ENCODE peak calls at places on chromosomes 4 and X, in seven cellular contexts. A is CD4-positive, CD25-positive, alpha-beta regulatory T cell; X is pancreas; F is suprapubic skin; P is endodermal cell; G is lung; C is CD8-positive, alpha-beta T cell. E is an unnamed sample.
A peak's percentile ranks its signal among the peaks of the same experiment; 100 is the strongest.

GRCh38 chrX:134459683-134460004 is 321 bp upstream of the HPRT1 start:
- DNase-seq in P (no peak), G (no peak), X (no peak), A (no peak), C (no peak), F (no peak), E (no peak)

GRCh38 chr4:5710962-5711478 is at the start of gene EVC:
- DNase-seq in P (peak; percentile 92), G (peak; percentile 83), F (peak; percentile 89), X (peak; percentile 72), C (no peak), A (no peak), E (peak; percentile 79)

GRCh38 chrX:77014655-77015377 is 432.4 kb upstream of the FGF16 start:
- DNase-seq in P (peak; percentile 72), C (no peak), A (no peak), X (no peak), F (no peak), G (no peak), E (no peak)

GRCh38 chr4:80053140-80053910 is 19.7 kb downstream of the ANTXR2 start:
- DNase-seq in C (no peak), X (no peak), G (no peak), A (no peak), F (no peak), P (no peak), E (no peak)

GRCh38 chrX:84501798-84502628 is at the start of gene HDX:
- DNase-seq in G (peak; percentile 84), F (peak; percentile 84), X (peak; percentile 71), C (peak; percentile 21), A (peak; percentile 10), P (peak; percentile 86), E (peak; percentile 73)

GRCh38 chrX:36897690-36898089 is 110.5 kb upstream of the FAM47C start:
- DNase-seq in A (no peak), F (no peak), G (no peak), C (no peak), X (no peak), P (no peak), E (no peak)

GRCh38 chr4:185672151-185672550 is 136.8 kb upstream of the PDLIM3 start:
- DNase-seq in X (no peak), G (no peak), P (no peak), A (no peak), C (no peak), F (no peak), E (no peak)

GRCh38 chrX:110210417-110211139 is 107.3 kb downstream of the AMMECR1 start:
- DNase-seq in X (no peak), C (no peak), P (no peak), G (no peak), F (no peak), A (no peak), E (peak; percentile 16)

GRCh38 chrX:52933213-52933612 is 25.1 kb downstream of the FAM156A start:
- DNase-seq in F (no peak), X (no peak), C (no peak), G (no peak), P (peak; percentile 12), A (no peak), E (no peak)

GRCh38 chr4:148376151-148376550 is 66.1 kb downstream of the NR3C2 start:
- DNase-seq in G (peak; percentile 57), X (peak; percentile 39), P (no peak), C (peak; percentile 4), A (peak; percentile 8), F (no peak), E (peak; percentile 12)

GRCh38 chr4:158442736-158443135 is 78.9 kb upstream of the RXFP1 start:
- DNase-seq in A (no peak), G (no peak), C (no peak), F (no peak), P (no peak), X (no peak), E (no peak)

GRCh38 chr4:183855651-183856190 is 49.4 kb upstream of the STOX2 start:
- DNase-seq in C (no peak), X (no peak), A (no peak), P (no peak), F (no peak), G (no peak), E (no peak)

GRCh38 chr4:98522603-98523395 is 135.6 kb downstream of the TSPAN5 start:
- DNase-seq in X (no peak), G (no peak), P (no peak), A (no peak), F (no peak), C (no peak), E (peak; percentile 36)

GRCh38 chr4:26152051-26152450 is 168.8 kb upstream of the RBPJ start:
- DNase-seq in G (no peak), A (no peak), X (no peak), C (no peak), F (no peak), P (no peak), E (no peak)

DNA sequence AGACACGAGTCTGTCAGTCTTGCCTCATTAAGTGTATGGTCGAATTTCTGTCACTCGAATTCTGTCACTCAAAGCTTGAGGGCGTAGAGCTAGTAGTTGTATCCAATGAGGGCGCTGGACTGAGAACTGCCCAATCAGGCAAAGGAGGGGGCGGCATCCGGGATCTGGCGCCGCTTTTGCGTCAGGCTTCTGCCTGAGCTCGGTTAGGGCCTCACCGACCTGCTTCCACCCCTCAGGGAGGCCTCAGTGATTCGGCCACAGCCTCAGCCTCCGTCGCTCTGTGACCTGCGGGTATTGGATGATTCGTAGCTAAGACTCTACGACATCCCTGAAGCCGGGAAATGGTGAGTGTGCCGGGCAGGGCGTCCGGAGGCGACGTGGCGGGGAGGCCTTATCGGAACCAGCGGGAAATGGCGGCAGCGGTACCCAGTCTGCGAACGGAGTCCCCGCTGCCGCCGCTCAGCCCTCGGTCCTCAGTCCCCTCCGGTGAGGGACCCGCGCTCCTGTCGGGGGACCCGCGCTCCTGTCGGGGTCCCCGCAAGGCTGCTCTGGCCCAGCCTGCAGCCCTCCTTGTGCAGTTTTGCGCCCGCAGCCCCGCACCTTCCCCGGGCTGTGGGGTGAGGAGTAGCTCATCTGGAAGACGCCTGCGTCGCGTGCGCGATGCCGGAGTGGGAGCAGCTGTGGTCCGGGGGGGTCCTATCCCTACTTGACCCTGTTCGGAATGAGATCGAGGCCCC is 88.3 kb downstream of the ZNF718 start:
- DNase-seq in P (no peak), A (no peak), X (peak; percentile 82), G (peak; percentile 49), C (no peak), F (peak; percentile 86), E (no peak)
- H3K9me3 ChIP-seq in P (peaks cover 62% of the 10 kb centered on the region), A (peaks cover 28% of the 10 kb centered on the region), X (no peaks in the 10 kb centered on the region), G (no peaks in the 10 kb centered on the region), C (peaks cover 4% of the 10 kb centered on the region), F (peaks cover 5% of the 10 kb centered on the region), E (no peaks in the 10 kb centered on the region)

DNA sequence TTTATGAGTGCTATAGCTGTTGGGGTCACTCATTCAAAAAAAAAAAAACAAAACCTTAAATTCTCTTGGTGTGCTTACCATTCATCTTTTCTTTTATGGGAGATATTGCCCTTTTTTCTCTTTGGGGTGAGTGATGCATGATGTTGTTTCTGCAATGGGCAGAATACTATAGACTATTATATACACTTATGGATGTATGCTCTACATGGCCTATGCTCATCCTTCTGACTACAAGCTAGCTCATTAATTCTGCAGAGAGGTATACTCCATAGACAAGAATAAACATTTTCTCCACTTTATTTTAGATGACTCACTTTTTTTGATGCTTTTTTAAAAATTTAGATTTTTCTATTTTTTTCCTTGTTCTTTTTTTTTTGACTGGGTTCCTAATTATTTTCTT is 160.3 kb upstream of the ANK2 start:
- DNase-seq in F (no peak), A (no peak), P (no peak), X (no peak), C (no peak), G (no peak), E (no peak)
- H3K4me3 ChIP-seq in F (peak overlapping the region; percentile 22), A (no peak overlapping the region), P (no peak overlapping the region), X (no peak overlapping the region), C (no peak overlapping the region), G (no peak overlapping the region), E (no peak overlapping the region)

DNA sequence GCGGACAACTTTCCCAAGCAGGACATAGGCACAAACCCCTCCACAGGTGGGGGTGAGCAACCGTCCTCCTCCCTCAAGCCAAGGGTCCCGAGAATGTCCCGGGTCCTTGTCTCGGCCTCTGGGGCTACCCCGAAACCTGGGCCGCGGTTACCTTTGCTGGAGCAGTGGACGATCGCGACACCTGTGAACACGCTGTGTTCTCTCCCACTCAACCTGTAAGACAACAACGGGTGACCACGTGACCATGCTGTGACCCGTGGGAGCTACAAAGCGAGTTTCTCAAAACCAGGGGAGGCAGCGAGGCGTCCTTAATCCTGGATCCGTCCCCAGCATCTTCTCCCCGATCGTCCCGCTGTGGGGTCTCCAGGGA is 17.9 kb downstream of the ASMTL start:
- DNase-seq in F (peak; percentile 78), G (no peak), C (no peak), A (no peak), P (no peak), X (no peak), E (no peak)
- H3K9me3 ChIP-seq in F (no peaks in the 10 kb centered on the region), G (no peaks in the 10 kb centered on the region), C (peaks cover 3% of the 10 kb centered on the region), A (no peaks in the 10 kb centered on the region), P (no peaks in the 10 kb centered on the region), X (no peaks in the 10 kb centered on the region), E (no peaks in the 10 kb centered on the region)

DNA sequence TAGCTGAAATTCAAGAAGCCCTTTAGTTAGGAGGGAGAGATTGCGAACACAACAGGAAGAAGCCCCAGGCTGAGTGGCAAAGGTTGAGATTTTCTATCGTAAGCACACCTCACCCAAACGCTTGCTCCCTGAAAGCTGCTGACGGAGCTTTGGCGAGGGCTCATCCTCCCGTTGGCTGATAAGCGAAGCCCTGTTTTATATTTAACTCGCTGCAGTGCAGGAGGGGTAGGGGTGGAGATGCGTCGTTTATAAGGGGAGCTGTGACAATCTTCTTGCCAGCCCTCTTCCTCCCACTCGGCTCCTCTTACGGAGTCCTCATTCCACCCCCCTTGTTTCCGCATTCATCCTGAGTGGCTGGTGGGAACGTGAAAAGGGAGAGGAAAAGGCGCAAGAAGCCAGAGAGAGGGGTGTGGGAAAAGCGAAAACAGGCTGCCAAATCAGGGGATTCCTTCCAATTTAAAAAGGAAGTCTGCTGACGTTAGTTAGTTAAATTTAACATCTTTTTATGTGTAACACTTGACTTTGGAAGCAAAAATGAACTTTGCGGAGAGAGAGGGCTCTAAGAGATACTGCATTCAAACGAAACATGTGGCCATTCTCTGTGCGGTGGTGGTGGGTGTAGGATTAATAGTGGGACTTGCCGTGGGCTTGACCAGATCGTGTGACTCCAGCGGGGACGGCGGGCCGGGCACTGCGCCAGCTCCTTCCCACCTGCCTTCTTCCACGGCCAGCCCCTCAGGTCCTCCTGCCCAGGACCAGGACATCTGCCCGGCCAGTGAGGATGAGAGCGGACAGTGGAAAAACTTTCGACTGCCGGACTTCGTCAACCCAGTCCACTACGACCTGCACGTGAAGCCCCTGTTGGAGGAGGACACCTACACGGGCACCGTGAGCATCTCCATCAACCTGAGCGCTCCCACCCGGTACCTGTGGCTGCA is at the start of gene ENPEP:
- DNase-seq in P (peak; percentile 79), G (no peak), X (no peak), C (no peak), F (no peak), A (no peak), E (no peak)
- H3K4me3 ChIP-seq in P (peak within 1 kb of the TSS; percentile 71), G (no peak within 1 kb of the TSS), X (no peak within 1 kb of the TSS), C (no peak within 1 kb of the TSS), F (peak within 1 kb of the TSS; percentile 43), A (no peak within 1 kb of the TSS), E (no peak within 1 kb of the TSS)

GRCh38 chrX:81237516-81237915 is 35.6 kb downstream of the SH3BGRL start:
- DNase-seq in X (no peak), P (no peak), A (no peak), F (no peak), C (no peak), G (no peak), E (no peak)
- H3K9me3 ChIP-seq in X (no peaks in the 10 kb centered on the region), P (no peaks in the 10 kb centered on the region), A (no peaks in the 10 kb centered on the region), F (no peaks in the 10 kb centered on the region), C (no peaks in the 10 kb centered on the region), G (no peaks in the 10 kb centered on the region), E (no peaks in the 10 kb centered on the region)

E was measured in MG63.